ENCODE peak calls at places on chromosome 5, in nine cellular contexts. One of them, this sample, is unnamed.

GRCh38 chr5:68543212-68543611 is 327.7 kb downstream of the PIK3R1 start:
- DNase-seq in fibroblast of lung: no peak
- DNase-seq in mesothelial cell of epicardium: no peak
- DNase-seq in C1 segment of cervical spinal cord: no peak
- DNase-seq in ACHN: no peak
- DNase-seq in CD8-positive, alpha-beta T cell: no peak
- DNase-seq in amygdala: no peak
- DNase-seq in stromal cell of bone marrow: no peak
- DNase-seq in skeletal muscle cell: no peak
- DNase-seq in this sample: no peak

GRCh38 chr5:136135536-136135935 is 2.9 kb downstream of the SMAD5 start:
- DNase-seq in fibroblast of lung: peak; percentile 44
- DNase-seq in mesothelial cell of epicardium: no peak
- DNase-seq in C1 segment of cervical spinal cord: no peak
- DNase-seq in ACHN: no peak
- DNase-seq in CD8-positive, alpha-beta T cell: no peak
- DNase-seq in amygdala: no peak
- DNase-seq in stromal cell of bone marrow: no peak
- DNase-seq in skeletal muscle cell: no peak
- DNase-seq in this sample: no peak

GRCh38 chr5:150640311-150641005 is at the start of gene SYNPO:
- DNase-seq in fibroblast of lung: peak; percentile 95
- DNase-seq in mesothelial cell of epicardium: no peak
- DNase-seq in C1 segment of cervical spinal cord: no peak
- DNase-seq in ACHN: peak; percentile 60
- DNase-seq in CD8-positive, alpha-beta T cell: no peak
- DNase-seq in amygdala: no peak
- DNase-seq in stromal cell of bone marrow: peak; percentile 96
- DNase-seq in skeletal muscle cell: peak; percentile 87
- DNase-seq in this sample: peak; percentile 100

GRCh38 chr5:89060768-89061167 is 177.8 kb upstream of the MEF2C start:
- DNase-seq in fibroblast of lung: no peak
- DNase-seq in mesothelial cell of epicardium: no peak
- DNase-seq in C1 segment of cervical spinal cord: no peak
- DNase-seq in ACHN: no peak
- DNase-seq in CD8-positive, alpha-beta T cell: no peak
- DNase-seq in amygdala: no peak
- DNase-seq in stromal cell of bone marrow: no peak
- DNase-seq in skeletal muscle cell: no peak
- DNase-seq in this sample: no peak

GRCh38 chr5:65647941-65648340 is 23.1 kb downstream of the SHLD3 start:
- DNase-seq in fibroblast of lung: no peak
- DNase-seq in mesothelial cell of epicardium: no peak
- DNase-seq in C1 segment of cervical spinal cord: no peak
- DNase-seq in ACHN: no peak
- DNase-seq in CD8-positive, alpha-beta T cell: no peak
- DNase-seq in amygdala: no peak
- DNase-seq in stromal cell of bone marrow: no peak
- DNase-seq in skeletal muscle cell: no peak
- DNase-seq in this sample: no peak

GRCh38 chr5:130109152-130109551 is 204.9 kb downstream of the CHSY3 start:
- DNase-seq in fibroblast of lung: peak; percentile 55
- DNase-seq in mesothelial cell of epicardium: no peak
- DNase-seq in C1 segment of cervical spinal cord: no peak
- DNase-seq in ACHN: peak; percentile 56
- DNase-seq in CD8-positive, alpha-beta T cell: no peak
- DNase-seq in amygdala: no peak
- DNase-seq in stromal cell of bone marrow: peak; percentile 24
- DNase-seq in skeletal muscle cell: no peak
- DNase-seq in this sample: peak; percentile 8

GRCh38 chr5:126912607-126913006 is 117.8 kb downstream of the MARCHF3 start:
- DNase-seq in fibroblast of lung: no peak
- DNase-seq in mesothelial cell of epicardium: no peak
- DNase-seq in C1 segment of cervical spinal cord: no peak
- DNase-seq in ACHN: no peak
- DNase-seq in CD8-positive, alpha-beta T cell: no peak
- DNase-seq in amygdala: no peak
- DNase-seq in stromal cell of bone marrow: no peak
- DNase-seq in skeletal muscle cell: peak; percentile 23
- DNase-seq in this sample: no peak

GRCh38 chr5:78597858-78598415 is 50.6 kb downstream of the LHFPL2 start:
- DNase-seq in fibroblast of lung: peak; percentile 81
- DNase-seq in mesothelial cell of epicardium: no peak
- DNase-seq in C1 segment of cervical spinal cord: no peak
- DNase-seq in ACHN: no peak
- DNase-seq in CD8-positive, alpha-beta T cell: no peak
- DNase-seq in amygdala: no peak
- DNase-seq in stromal cell of bone marrow: no peak
- DNase-seq in skeletal muscle cell: peak; percentile 57
- DNase-seq in this sample: peak; percentile 79

GRCh38 chr5:135977375-135977928 is 22.7 kb upstream of the LECT2 start:
- DNase-seq in fibroblast of lung: peak; percentile 45
- DNase-seq in mesothelial cell of epicardium: no peak
- DNase-seq in C1 segment of cervical spinal cord: peak; percentile 32
- DNase-seq in ACHN: peak; percentile 75
- DNase-seq in CD8-positive, alpha-beta T cell: peak; percentile 9
- DNase-seq in amygdala: no peak
- DNase-seq in stromal cell of bone marrow: no peak
- DNase-seq in skeletal muscle cell: no peak
- DNase-seq in this sample: no peak

This sample was measured in NCI-H226.